ENCODE peak calls at places on chromosomes 13 and 19, in five cellular contexts. H, A, L, F and J are unnamed samples.

GRCh38 chr13:97367016-97367415 is 67.0 kb upstream of the RAP2A start:
- DNase-seq in H (peak; percentile 65), A (no peak), L (peak; percentile 68), F (no peak), J (no peak)

GRCh38 chr19:54955356-54955755 is 8.0 kb upstream of the NLRP7 start:
- DNase-seq in H (no peak), A (no peak), L (no peak), F (no peak), J (no peak)

GRCh38 chr19:14366529-14366928 is 14.7 kb upstream of the ADGRE5 start:
- DNase-seq in H (peak; percentile 68), A (peak; percentile 94), L (peak; percentile 76), F (peak; percentile 95), J (peak; percentile 32)

GRCh38 chr19:2051771-2052704 is 994 bp upstream of the MKNK2 start:
- DNase-seq in H (no peak), A (no peak), L (no peak), F (no peak), J (no peak)

GRCh38 chr19:18431351-18432197 is 6.4 kb downstream of the ISYNA1 start:
- DNase-seq in H (no peak), A (no peak), L (no peak), F (peak; percentile 39), J (no peak)

GRCh38 chr19:4368128-4368820 is 24.9 kb downstream of the MPND start:
- DNase-seq in H (peak; percentile 36), A (no peak), L (no peak), F (no peak), J (no peak)

GRCh38 chr19:2282062-2282861 is at the start of gene PEAK3:
- DNase-seq in H (peak; percentile 24), A (no peak), L (no peak), F (peak; percentile 77), J (peak; percentile 43)

GRCh38 chr19:52086481-52086880 is 9.1 kb downstream of the ZNF841 start:
- DNase-seq in H (peak; percentile 30), A (no peak), L (peak; percentile 12), F (no peak), J (no peak)

GRCh38 chr19:20072936-20073335 is 4.9 kb upstream of the ZNF90 start:
- DNase-seq in H (no peak), A (no peak), L (no peak), F (no peak), J (no peak)

GRCh38 chr13:99703908-99704307 is 202.6 kb downstream of the TM9SF2 start:
- DNase-seq in H (no peak), A (no peak), L (no peak), F (peak; percentile 75), J (no peak)
- H3K27ac ChIP-seq in H (no peak overlapping the region), A (no peak overlapping the region), L (no peak overlapping the region), F (peak overlapping the region; percentile 83), J (no peak overlapping the region)

DNA sequence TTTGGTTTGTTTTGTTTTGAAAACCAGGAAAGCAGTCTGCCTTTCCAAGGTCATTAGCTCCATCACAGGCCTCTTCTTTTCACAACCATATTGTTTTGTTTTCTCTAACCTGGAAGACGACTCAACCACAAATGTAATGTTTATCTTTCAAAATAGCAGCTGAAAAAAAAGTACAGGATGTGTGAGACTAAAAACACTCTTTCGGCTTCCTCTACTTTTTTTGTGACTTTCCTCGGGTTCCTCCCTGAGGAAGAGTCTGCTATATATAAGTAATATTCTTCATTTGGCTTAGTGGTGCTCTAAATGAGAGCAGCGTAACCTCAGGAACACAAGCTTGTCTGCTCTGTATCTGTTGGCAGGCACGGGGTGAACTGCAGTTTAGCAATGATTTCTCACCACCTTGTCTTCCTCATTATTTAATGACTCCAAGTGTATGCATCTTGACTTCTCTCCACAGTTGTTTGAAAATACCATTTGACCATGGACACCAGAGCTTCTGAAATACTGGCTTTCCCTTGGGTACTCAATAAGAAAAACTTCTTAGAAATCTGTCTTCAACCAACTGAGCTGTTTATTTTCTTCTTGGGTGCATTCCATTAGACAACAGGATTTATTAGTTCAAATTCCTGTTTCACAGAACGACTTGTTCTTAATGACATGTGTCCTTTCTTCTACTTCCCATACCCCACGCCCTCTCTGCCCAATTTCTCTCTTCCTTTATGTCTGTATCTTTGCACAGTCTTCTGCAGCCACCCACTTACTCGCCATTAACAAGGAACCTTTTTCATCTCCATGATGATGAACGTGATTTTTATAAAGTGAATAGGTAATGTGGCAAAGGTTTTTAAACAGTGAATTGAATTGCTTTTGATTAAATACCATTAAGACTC is 11.5 kb upstream of the ITM2B start:
- DNase-seq in H (no peak), A (no peak), L (no peak), F (no peak), J (no peak)
- H3K27ac ChIP-seq in H (no peak overlapping the region), A (peak overlapping the region; percentile 75), L (no peak overlapping the region), F (no peak overlapping the region), J (no peak overlapping the region)

DNA sequence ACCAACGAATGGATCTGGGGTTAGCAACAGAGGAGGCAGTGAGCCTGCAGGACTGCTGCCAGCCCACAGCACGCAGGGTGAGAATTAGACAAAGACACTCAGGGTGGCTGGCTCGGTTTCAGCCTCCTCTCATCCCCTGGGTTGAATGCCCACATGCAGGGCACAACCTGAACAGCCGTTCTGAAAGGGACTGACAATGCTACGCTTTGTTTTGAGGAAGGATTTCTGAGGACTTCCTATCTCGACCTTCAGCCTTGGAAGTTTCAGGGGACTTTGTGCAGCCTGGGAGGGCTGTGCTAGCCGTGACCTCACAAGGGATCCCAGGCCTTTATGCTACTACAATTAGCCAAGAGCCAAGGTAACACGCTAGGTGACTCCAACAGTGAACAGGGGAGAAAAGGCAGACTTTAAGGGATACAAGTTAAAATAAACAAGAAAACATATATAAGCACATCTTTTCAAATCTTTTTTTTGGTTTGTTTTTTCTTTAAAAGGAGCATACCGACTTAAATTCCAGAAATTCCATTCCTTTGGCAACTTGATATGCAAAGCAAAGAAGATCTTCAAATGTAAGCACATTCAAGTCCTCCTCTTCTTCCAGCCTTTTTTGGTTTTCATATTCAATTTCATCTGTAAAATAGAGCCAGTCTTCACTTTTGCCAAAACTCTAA is 34.5 kb upstream of the URAD start:
- DNase-seq in H (peak; percentile 46), A (no peak), L (no peak), F (peak; percentile 66), J (no peak)
- H3K27ac ChIP-seq in H (peak overlapping the region; percentile 54), A (no peak overlapping the region), L (no peak overlapping the region), F (peak overlapping the region; percentile 92), J (no peak overlapping the region)

DNA sequence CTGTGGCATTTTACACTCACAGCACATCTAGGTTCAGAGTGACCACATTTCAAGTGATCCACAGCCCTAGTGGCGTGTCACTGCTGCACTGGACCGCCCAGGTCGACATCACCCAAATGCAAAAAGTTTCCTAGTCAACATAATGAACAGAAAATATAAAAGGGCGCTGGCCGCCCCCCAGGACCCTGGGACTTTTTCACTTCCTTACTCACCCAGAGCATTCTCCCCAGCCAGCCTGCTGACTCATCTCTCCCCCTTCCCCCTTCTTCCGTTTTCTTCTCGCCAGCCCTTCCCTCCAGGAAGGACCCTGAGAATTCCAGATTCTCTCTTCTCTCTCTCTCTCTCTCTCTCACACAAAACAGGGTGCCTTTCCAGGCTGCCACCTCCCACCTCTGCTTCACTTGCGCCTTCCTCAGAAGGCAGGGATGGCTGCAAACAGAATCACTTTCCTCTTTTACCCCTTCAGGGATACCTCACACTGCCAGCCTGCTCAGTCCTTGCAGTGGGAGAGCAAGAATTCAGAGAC is 21.0 kb upstream of the GRWD1 start:
- DNase-seq in H (peak; percentile 72), A (peak; percentile 63), L (peak; percentile 66), F (peak; percentile 45), J (peak; percentile 15)
- H3K27ac ChIP-seq in H (peak overlapping the region; percentile 98), A (peak overlapping the region; percentile 76), L (peak overlapping the region; percentile 77), F (peak overlapping the region; percentile 83), J (no peak overlapping the region)

GRCh38 chr19:39137131-39137530 is 11.5 kb downstream of the PAK4 start:
- DNase-seq in H (no peak), A (no peak), L (no peak), F (no peak), J (no peak)
- H3K27ac ChIP-seq in H (no peak overlapping the region), A (peak overlapping the region; percentile 50), L (no peak overlapping the region), F (no peak overlapping the region), J (no peak overlapping the region)

GRCh38 chr19:56567274-56568120 is at the start of gene ZNF470:
- DNase-seq in H (peak; percentile 87), A (peak; percentile 83), L (peak; percentile 92), F (peak; percentile 97), J (peak; percentile 92)
- H3K27ac ChIP-seq in H (peak within 1 kb of the TSS; percentile 90), A (peak within 1 kb of the TSS; percentile 76), L (peak within 1 kb of the TSS; percentile 34), F (no peak within 1 kb of the TSS), J (peak within 1 kb of the TSS; percentile 80)

DNA sequence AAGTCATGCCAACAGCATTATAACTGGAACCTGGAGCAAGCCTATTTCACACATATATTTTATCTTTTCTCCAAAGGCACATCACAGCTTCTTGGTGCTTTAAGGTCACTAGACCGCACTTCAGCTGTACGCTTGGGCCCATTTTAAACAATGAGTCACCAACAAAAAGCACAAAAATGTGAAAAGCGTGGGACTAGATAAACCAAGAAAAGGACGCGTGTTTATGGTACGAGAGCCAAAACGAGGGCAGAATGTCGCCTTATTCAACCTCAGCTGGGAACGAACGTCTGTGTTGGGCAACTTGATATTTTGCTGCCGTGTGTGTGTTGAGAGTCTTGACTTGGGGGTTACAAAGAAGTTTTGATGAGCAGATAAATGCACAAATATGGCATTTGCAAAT is 9.2 kb upstream of the EHD2 start:
- DNase-seq in H (peak; percentile 99), A (no peak), L (peak; percentile 95), F (no peak), J (no peak)
- H3K27ac ChIP-seq in H (peak overlapping the region; percentile 67), A (no peak overlapping the region), L (peak overlapping the region; percentile 77), F (no peak overlapping the region), J (no peak overlapping the region)

DNA sequence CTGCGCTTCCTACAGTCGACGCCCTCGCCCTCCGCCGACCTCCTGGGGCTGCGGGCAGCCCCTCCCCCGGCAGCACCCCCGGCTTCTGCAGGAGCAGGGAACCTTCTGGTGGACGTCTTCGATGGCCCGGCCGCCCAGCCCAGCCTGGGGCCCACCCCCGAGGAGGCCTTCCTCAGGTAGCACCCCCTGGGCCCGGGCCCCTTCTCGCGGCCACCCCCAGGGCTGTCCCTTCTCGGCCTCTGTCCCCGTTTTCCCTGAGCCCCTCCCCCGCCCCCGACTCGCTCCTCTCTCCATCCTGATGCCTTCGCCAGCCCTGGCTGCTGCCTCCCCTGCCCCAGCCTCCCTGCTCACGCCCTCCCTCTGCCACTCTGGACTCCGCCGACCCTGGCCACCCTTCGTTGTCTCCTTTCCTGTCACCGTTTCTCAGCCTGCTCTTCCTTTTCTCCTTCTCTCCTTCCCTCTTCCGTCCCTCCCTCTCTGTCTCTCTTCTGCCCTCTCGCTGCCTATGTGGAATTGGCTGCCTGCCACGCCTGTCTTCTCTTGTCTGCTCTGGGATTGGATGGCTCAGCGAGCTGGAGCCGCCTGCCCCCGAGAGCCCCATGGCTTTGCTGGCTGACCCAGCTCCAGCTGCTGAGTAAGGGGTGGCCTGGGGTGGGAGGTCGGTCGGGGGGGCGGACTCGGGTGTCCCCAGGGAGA is 11.0 kb downstream of the FUZ start:
- DNase-seq in H (peak; percentile 86), A (no peak), L (peak; percentile 88), F (peak; percentile 93), J (peak; percentile 92)
- H3K27ac ChIP-seq in H (peak overlapping the region; percentile 74), A (peak overlapping the region; percentile 84), L (no peak overlapping the region), F (peak overlapping the region; percentile 69), J (peak overlapping the region; percentile 70)

GRCh38 chr19:16540948-16541347 is 1.3 kb downstream of the CHERP start:
- DNase-seq in H (no peak), A (no peak), L (no peak), F (no peak), J (no peak)
- H3K27ac ChIP-seq in H (no peak overlapping the region), A (no peak overlapping the region), L (peak overlapping the region; percentile 80), F (peak overlapping the region; percentile 88), J (no peak overlapping the region)